ENCODE peak calls at places on chromosomes 7 and 10, in five cellular contexts. L is COR-L47, V is AG09319, I is glomerular endothelial cell, K is H1. N is an unnamed sample.

GRCh38 chr7:27179503-27180430 is 5.3 kb downstream of the HOXA11 start:
- DNase-seq in L (no peak), V (peak), I (no peak), K (no peak), N (peak)

GRCh38 chr7:158846304-158846703 is 10.1 kb upstream of the DYNC2I1 start:
- DNase-seq in L (no peak), V (no peak), I (no peak), K (no peak), N (no peak)

GRCh38 chr7:17178562-17178961 is 119.9 kb upstream of the AHR start:
- DNase-seq in L (no peak), V (no peak), I (no peak), K (no peak), N (no peak)

GRCh38 chr10:114632869-114633715 is 25.0 kb downstream of the ABLIM1 start:
- DNase-seq in L (no peak), V (no peak), I (no peak), K (no peak), N (no peak)

GRCh38 chr7:20441886-20442505 is 111.3 kb downstream of the ITGB8 start:
- DNase-seq in L (no peak), V (no peak), I (no peak), K (no peak), N (no peak)

GRCh38 chr7:75993689-75994387 is 557 bp downstream of the TMEM120A start:
- DNase-seq in L (no peak), V (peak), I (no peak), K (no peak), N (peak)

GRCh38 chr10:97640868-97641811 is 669 bp downstream of the PI4K2A start:
- DNase-seq in L (no peak), V (no peak), I (no peak), K (no peak), N (peak)

GRCh38 chr7:100965723-100966541 is 3.4 kb upstream of the MUC12 start:
- DNase-seq in L (no peak), V (no peak), I (no peak), K (peak), N (peak)

GRCh38 chr7:47572939-47573757 is 8.8 kb downstream of the TNS3 start:
- DNase-seq in L (no peak), V (no peak), I (no peak), K (no peak), N (no peak)

GRCh38 chr7:96949766-96950165 is 55.6 kb upstream of the DLX6 start:
- DNase-seq in L (no peak), V (peak), I (no peak), K (no peak), N (no peak)

GRCh38 chr7:79091011-79091410 is 362.5 kb downstream of the MAGI2 start:
- DNase-seq in L (no peak), V (no peak), I (no peak), K (no peak), N (no peak)

GRCh38 chr10:79116363-79116762 is 47.6 kb downstream of the ZMIZ1 start:
- DNase-seq in L (no peak), V (no peak), I (no peak), K (no peak), N (no peak)

GRCh38 chr10:73840403-73841301 is 29.3 kb upstream of the NDST2 start:
- DNase-seq in L (no peak), V (no peak), I (no peak), K (no peak), N (no peak)

GRCh38 chr10:117545141-117546019 is 2.8 kb downstream of the EMX2 start:
- DNase-seq in L (no peak), V (no peak), I (no peak), K (no peak), N (no peak)

GRCh38 chr7:17462059-17462695 is 163.7 kb downstream of the AHR start:
- DNase-seq in L (no peak), V (no peak), I (no peak), K (no peak), N (no peak)

GRCh38 chr7:95921543-95921942 is 149.2 kb downstream of the DYNC1I1 start:
- DNase-seq in L (no peak), V (no peak), I (no peak), K (no peak), N (no peak)

GRCh38 chr7:18895456-18895855 is 222.0 kb downstream of the TWIST1 start:
- DNase-seq in L (no peak), V (no peak), I (peak), K (no peak), N (no peak)

GRCh38 chr7:9328296-9328695 is 894.9 kb downstream of the NXPH1 start:
- DNase-seq in L (no peak), V (no peak), I (no peak), K (no peak), N (no peak)

GRCh38 chr7:158614695-158615094 is 27.1 kb upstream of the PTPRN2 start:
- DNase-seq in L (no peak), V (peak), I (no peak), K (no peak), N (no peak)

GRCh38 chr10:93290661-93291354 is 191.3 kb downstream of the MYOF start:
- DNase-seq in L (no peak), V (no peak), I (no peak), K (no peak), N (no peak)

GRCh38 chr10:4241724-4242345 is 456.8 kb upstream of the KLF6 start:
- DNase-seq in L (no peak), V (peak), I (peak), K (no peak), N (no peak)

GRCh38 chr7:147809785-147810184 is 780.8 kb upstream of the C7orf33 start:
- DNase-seq in L (no peak), V (no peak), I (no peak), K (no peak), N (no peak)

GRCh38 chr10:124092270-124093075 is 925 bp downstream of the CHST15 start:
- DNase-seq in L (no peak), V (no peak), I (no peak), K (no peak), N (no peak)

GRCh38 chr10:77274046-77274795 is 363.4 kb downstream of the KCNMA1 start:
- DNase-seq in L (no peak), V (no peak), I (no peak), K (no peak), N (no peak)

GRCh38 chr7:70056363-70056762 is 458.1 kb downstream of the AUTS2 start:
- DNase-seq in L (no peak), V (no peak), I (no peak), K (no peak), N (no peak)

GRCh38 chr10:122186822-122187810 is 84.0 kb upstream of the BTBD16 start:
- DNase-seq in L (no peak), V (no peak), I (no peak), K (no peak), N (no peak)

GRCh38 chr7:26200113-26200443 is 468 bp downstream of the HNRNPA2B1 start:
- DNase-seq in L (peak), V (no peak), I (no peak), K (no peak), N (peak)

GRCh38 chr10:73246322-73246782 is 703 bp downstream of the DNAJC9 start:
- DNase-seq in L (no peak), V (no peak), I (no peak), K (no peak), N (no peak)

GRCh38 chr10:96612052-96612830 is 25.4 kb upstream of the TM9SF3 start:
- DNase-seq in L (peak), V (no peak), I (no peak), K (no peak), N (no peak)

GRCh38 chr10:133442191-133442966 is 11.4 kb upstream of the SCART1 start:
- DNase-seq in L (no peak), V (no peak), I (no peak), K (no peak), N (peak)

GRCh38 chr7:141609566-141609965 is 58.4 kb downstream of the AGK start:
- DNase-seq in L (no peak), V (no peak), I (no peak), K (no peak), N (no peak)

N was measured in CD4-positive, CD25-positive, alpha-beta regulatory T cell.